ENCODE peak calls at places on chromosomes 5 and 9, in six cellular contexts. L is upper lobe of right lung, O is colonic mucosa, T is sciatic nerve, C is HFFc6, Q is iris pigment epithelial cell. P is an unnamed sample.

GRCh38 chr5:116442095-116442534 is 132.5 kb downstream of the SEMA6A start:
- DNase-seq in T (no peak), L (no peak), C (peak), Q (peak), O (no peak), P (no peak)

GRCh38 chr9:37994639-37995347 is 74.2 kb downstream of the SHB start:
- DNase-seq in Q (peak), C (peak), O (peak), T (peak), L (peak), P (peak)

GRCh38 chr9:122261469-122261881 is 3.2 kb downstream of the RBM18 start:
- DNase-seq in C (peak), L (peak), Q (peak), O (peak), T (peak), P (peak)

GRCh38 chr5:135831439-135832262 is 2.8 kb upstream of the SLC25A48 start:
- DNase-seq in L (no peak), O (no peak), T (no peak), C (no peak), Q (no peak), P (no peak)

GRCh38 chr9:86529496-86530275 is 175.5 kb upstream of the TUT7 start:
- DNase-seq in L (no peak), T (no peak), Q (no peak), C (no peak), O (no peak), P (no peak)

GRCh38 chr9:123058834-123059233 is 25.4 kb downstream of the GPR21 start:
- DNase-seq in Q (peak), T (no peak), C (peak), L (no peak), O (no peak), P (no peak)

GRCh38 chr9:100595391-100596199 is 17.7 kb downstream of the CAVIN4 start:
- DNase-seq in O (peak), Q (peak), L (no peak), C (peak), T (no peak), P (no peak)

GRCh38 chr9:132163457-132163875 is 1.6 kb downstream of the NTNG2 start:
- DNase-seq in Q (peak), L (no peak), T (no peak), C (no peak), O (no peak), P (no peak)

GRCh38 chr9:130662927-130663257 is 1.5 kb upstream of the PRDM12 start:
- DNase-seq in T (no peak), O (no peak), L (no peak), Q (no peak), C (no peak), P (no peak)

P was measured in cardiac septum.